ENCODE peak calls at places on chromosomes 11 and 22, in ten cellular contexts. C is KG1; S is Ammon's horn; U is AG04449; P is CD8-positive, alpha-beta memory T cell; Y is CD4-positive, alpha-beta T cell; O is sciatic nerve; F is activated CD4-positive, alpha-beta T cell treated with anti-CD3 and anti-CD28 coated beads, Interleukin-2, amount 50 U/mL, for 24 hours; M is nephron progenitor cell; N is Caki2. W is an unnamed sample.

GRCh38 chr11:42234381-42235035 is 775.1 kb upstream of the LRRC4C start:
- DNase-seq in C (no peak), S (no peak), U (peak; percentile 56), P (no peak), Y (no peak), O (no peak), F (no peak), M (no peak), N (no peak), W (no peak)

GRCh38 chr11:125625594-125626380 is 824 bp downstream of the CHEK1 start:
- DNase-seq in C (peak; percentile 95), S (peak; percentile 93), U (no peak), P (peak; percentile 73), Y (peak; percentile 85), O (peak; percentile 93), F (peak; percentile 77), M (peak; percentile 90), N (peak; percentile 81), W (peak; percentile 74)

GRCh38 chr11:10303558-10304363 is 1.1 kb upstream of the ADM start:
- DNase-seq in C (peak; percentile 69), S (no peak), U (no peak), P (no peak), Y (peak; percentile 50), O (no peak), F (no peak), M (peak; percentile 22), N (peak; percentile 86), W (no peak)

GRCh38 chr11:75924966-75925784 is 110.2 kb downstream of the UVRAG start:
- DNase-seq in C (no peak), S (peak; percentile 56), U (no peak), P (no peak), Y (no peak), O (no peak), F (no peak), M (no peak), N (peak; percentile 4), W (no peak)

GRCh38 chr11:3674189-3674588 is 3.0 kb upstream of the CHRNA10 start:
- DNase-seq in C (no peak), S (no peak), U (peak; percentile 31), P (no peak), Y (no peak), O (no peak), F (no peak), M (no peak), N (peak; percentile 52), W (no peak)

GRCh38 chr22:41910050-41910598 is 4.8 kb downstream of the SHISA8 start:
- DNase-seq in C (no peak), S (no peak), U (no peak), P (peak; percentile 14), Y (no peak), O (no peak), F (no peak), M (peak; percentile 72), N (no peak), W (no peak)

GRCh38 chr11:27913650-27914049 is 194.3 kb downstream of the KIF18A start:
- DNase-seq in C (no peak), S (peak; percentile 5), U (no peak), P (no peak), Y (no peak), O (no peak), F (no peak), M (no peak), N (no peak), W (no peak)

GRCh38 chr22:20552450-20552894 is 45.1 kb downstream of the MED15 start:
- DNase-seq in C (no peak), S (peak; percentile 67), U (no peak), P (no peak), Y (no peak), O (peak; percentile 84), F (no peak), M (no peak), N (no peak), W (no peak)

GRCh38 chr11:93000511-93001476 is 31.3 kb downstream of the MTNR1B start:
- DNase-seq in C (no peak), S (no peak), U (peak; percentile 63), P (no peak), Y (no peak), O (no peak), F (no peak), M (no peak), N (peak; percentile 69), W (no peak)

GRCh38 chr11:18890615-18891014 is 48.6 kb downstream of the MRGPRX1 start:
- DNase-seq in C (no peak), S (no peak), U (no peak), P (no peak), Y (no peak), O (no peak), F (no peak), M (no peak), N (no peak), W (no peak)